ENCODE peak calls at places on chromosomes 2 and 18, in eight cellular contexts. P is HT1080; Q is left lobe of liver; J is K562; T is kidney tubule cell; R is MV-4-11; I is stimulated activated CD4-positive, alpha-beta T cell treated with anti-CD3 and anti-CD28 coated beads, TNF-alpha, amount 100 ng/mL, for 1 hour; E is T-helper 2 cell. C is an unnamed sample.
A peak's percentile ranks its signal among the peaks of the same experiment; 100 is the strongest.

GRCh38 chr2:46296216-46296839 is 879 bp upstream of the EPAS1 start:
- DNase-seq in P (no peak), Q (peak; percentile 66), J (no peak), T (no peak), R (peak; percentile 52), I (no peak), E (no peak), C (no peak)

GRCh38 chr18:3808985-3809780 is 359.2 kb downstream of the TGIF1 start:
- DNase-seq in P (peak; percentile 11), Q (no peak), J (no peak), T (no peak), R (no peak), I (no peak), E (no peak), C (no peak)

GRCh38 chr2:121095257-121096080 is 189.5 kb downstream of the TFCP2L1 start:
- DNase-seq in P (peak; percentile 54), Q (peak; percentile 63), J (peak; percentile 68), T (peak; percentile 78), R (peak; percentile 12), I (no peak), E (no peak), C (peak; percentile 5)

GRCh38 chr2:1020206-1020605 is 69.6 kb downstream of the SNTG2 start:
- DNase-seq in P (no peak), Q (no peak), J (no peak), T (no peak), R (no peak), I (no peak), E (no peak), C (no peak)

GRCh38 chr2:100104718-100105677 is 37.4 kb downstream of the AFF3 start:
- DNase-seq in P (peak; percentile 34), Q (no peak), J (no peak), T (peak; percentile 7), R (no peak), I (no peak), E (peak; percentile 13), C (no peak)

GRCh38 chr18:49062832-49063226 is 112.1 kb upstream of the SMAD7 start:
- DNase-seq in P (no peak), Q (no peak), J (no peak), T (no peak), R (no peak), I (no peak), E (no peak), C (no peak)

GRCh38 chr2:140256080-140256479 is 1475.9 kb upstream of the NXPH2 start:
- DNase-seq in P (peak; percentile 48), Q (no peak), J (no peak), T (peak; percentile 6), R (no peak), I (no peak), E (no peak), C (no peak)

GRCh38 chr18:45370190-45371010 is 244.9 kb upstream of the SLC14A2 start:
- DNase-seq in P (no peak), Q (no peak), J (no peak), T (no peak), R (no peak), I (no peak), E (no peak), C (no peak)

GRCh38 chr2:112195167-112195766 is 57.1 kb downstream of the FBLN7 start:
- DNase-seq in P (no peak), Q (no peak), J (no peak), T (no peak), R (no peak), I (no peak), E (no peak), C (no peak)

GRCh38 chr18:24003903-24004640 is 10.5 kb upstream of the TTC39C start:
- DNase-seq in P (no peak), Q (no peak), J (no peak), T (no peak), R (peak; percentile 82), I (no peak), E (no peak), C (no peak)

GRCh38 chr18:79068299-79068945 is 772 bp upstream of the ATP9B start:
- DNase-seq in P (no peak), Q (no peak), J (no peak), T (no peak), R (peak; percentile 49), I (no peak), E (peak; percentile 16), C (no peak)

GRCh38 chr2:169222665-169223064 is 139.7 kb downstream of the LRP2 start:
- DNase-seq in P (peak; percentile 32), Q (no peak), J (peak; percentile 31), T (peak; percentile 60), R (no peak), I (no peak), E (no peak), C (no peak)

GRCh38 chr2:36748166-36748565 is 51.7 kb downstream of the VIT start:
- DNase-seq in P (peak; percentile 15), Q (no peak), J (no peak), T (no peak), R (no peak), I (no peak), E (no peak), C (no peak)

GRCh38 chr18:52636536-52636935 is 296.5 kb downstream of the DCC start:
- DNase-seq in P (peak; percentile 59), Q (no peak), J (no peak), T (no peak), R (no peak), I (no peak), E (no peak), C (no peak)

GRCh38 chr18:13589943-13590342 is 136.4 kb downstream of the FAM210A start:
- DNase-seq in P (no peak), Q (no peak), J (no peak), T (no peak), R (no peak), I (no peak), E (no peak), C (no peak)

GRCh38 chr2:10884530-10885478 is 26.9 kb upstream of the KCNF1 start:
- DNase-seq in P (no peak), Q (no peak), J (no peak), T (no peak), R (no peak), I (no peak), E (no peak), C (no peak)

GRCh38 chr2:134122610-134123009 is 131.3 kb upstream of the MGAT5 start:
- DNase-seq in P (no peak), Q (no peak), J (no peak), T (peak; percentile 38), R (no peak), I (no peak), E (no peak), C (no peak)

GRCh38 chr2:83368916-83369315 is 1090.2 kb downstream of the SUCLG1 start:
- DNase-seq in P (no peak), Q (no peak), J (no peak), T (no peak), R (no peak), I (no peak), E (no peak), C (no peak)

GRCh38 chr2:117940436-117940835 is 73.4 kb downstream of the CCDC93 start:
- DNase-seq in P (no peak), Q (no peak), J (no peak), T (no peak), R (no peak), I (no peak), E (no peak), C (no peak)

GRCh38 chr2:57080035-57080434 is 896.2 kb downstream of the CCDC85A start:
- DNase-seq in P (peak; percentile 13), Q (no peak), J (no peak), T (no peak), R (no peak), I (no peak), E (no peak), C (no peak)

GRCh38 chr18:64639536-64639935 is 490.6 kb upstream of the LINC00305 start:
- DNase-seq in P (peak; percentile 86), Q (no peak), J (no peak), T (peak; percentile 44), R (no peak), I (no peak), E (no peak), C (no peak)

GRCh38 chr2:12704378-12704777 is 12.4 kb upstream of the TRIB2 start:
- DNase-seq in P (no peak), Q (no peak), J (no peak), T (no peak), R (no peak), I (no peak), E (no peak), C (no peak)

GRCh38 chr18:62865498-62865897 is 150.2 kb downstream of the PHLPP1 start:
- DNase-seq in P (no peak), Q (no peak), J (no peak), T (no peak), R (no peak), I (no peak), E (no peak), C (no peak)

GRCh38 chr18:35939166-35939565 is 33.3 kb upstream of the RMP24 start:
- DNase-seq in P (no peak), Q (no peak), J (no peak), T (no peak), R (peak; percentile 18), I (no peak), E (no peak), C (no peak)

C was measured in amygdala.